ENCODE peak calls at places on chromosomes 7 and 10, in ten cellular contexts. W is amniotic epithelial cell; U is GM23248; G is activated naive CD4-positive, alpha-beta T cell treated with Interleukin-2 at 50 U/mL for 16 hours; C is kidney tubule cell; T is SK-MEL-5; Y is NCI-H69; I is stimulated activated CD8-positive, alpha-beta memory T cell treated with anti-CD3 and anti-CD28 coated beads, Interleukin-2, amount 100 ng/mL, for 1 hour; V is NCI-H345; F is foreskin fibroblast. K is an unnamed sample.

GRCh38 chr10:60480865-60481563 is 91.3 kb upstream of the ANK3 start:
- DNase-seq in W (peak), U (peak), G (no peak), C (peak), T (no peak), Y (no peak), I (no peak), V (no peak), F (peak), K (no peak)

GRCh38 chr10:69400936-69401335 is 15.8 kb downstream of the TACR2 start:
- DNase-seq in W (no peak), U (no peak), G (no peak), C (no peak), T (no peak), Y (no peak), I (no peak), V (no peak), F (no peak), K (no peak)

GRCh38 chr10:22702348-22702747 is 12.0 kb downstream of the PIP4K2A start:
- DNase-seq in W (peak), U (no peak), G (no peak), C (no peak), T (no peak), Y (no peak), I (no peak), V (no peak), F (no peak), K (no peak)

GRCh38 chr7:47488205-47488968 is 93.5 kb downstream of the TNS3 start:
- DNase-seq in W (no peak), U (no peak), G (no peak), C (no peak), T (no peak), Y (no peak), I (no peak), V (no peak), F (no peak), K (no peak)

GRCh38 chr7:139299296-139299695 is 41.8 kb upstream of the FMC1 start:
- DNase-seq in W (no peak), U (no peak), G (no peak), C (no peak), T (no peak), Y (no peak), I (no peak), V (no peak), F (no peak), K (no peak)

GRCh38 chr10:60238408-60239100 is 151.1 kb downstream of the ANK3 start:
- DNase-seq in W (peak), U (peak), G (no peak), C (peak), T (peak), Y (peak), I (no peak), V (peak), F (peak), K (peak)

GRCh38 chr10:77416327-77417135 is 221.1 kb downstream of the KCNMA1 start:
- DNase-seq in W (peak), U (peak), G (no peak), C (peak), T (no peak), Y (no peak), I (no peak), V (no peak), F (peak), K (no peak)

GRCh38 chr10:113561214-113561613 is 8.4 kb downstream of the HABP2 start:
- DNase-seq in W (no peak), U (no peak), G (no peak), C (no peak), T (no peak), Y (no peak), I (no peak), V (no peak), F (no peak), K (no peak)

GRCh38 chr10:54854843-54855242 is 53.8 kb upstream of the PCDH15 start:
- DNase-seq in W (no peak), U (no peak), G (no peak), C (no peak), T (no peak), Y (no peak), I (no peak), V (no peak), F (no peak), K (no peak)

GRCh38 chr10:94462130-94462529 is 59.8 kb downstream of the TBC1D12 start:
- DNase-seq in W (no peak), U (no peak), G (no peak), C (no peak), T (no peak), Y (no peak), I (no peak), V (no peak), F (no peak), K (no peak)

GRCh38 chr7:158050441-158051371 is 536.9 kb downstream of the PTPRN2 start:
- DNase-seq in W (no peak), U (no peak), G (no peak), C (no peak), T (no peak), Y (peak), I (no peak), V (no peak), F (no peak), K (no peak)

GRCh38 chr10:85922363-85923129 is 444.0 kb downstream of the GRID1 start:
- DNase-seq in W (no peak), U (no peak), G (no peak), C (no peak), T (no peak), Y (peak), I (no peak), V (no peak), F (no peak), K (no peak)

GRCh38 chr7:45177801-45178200 is 20.2 kb downstream of the RAMP3 start:
- DNase-seq in W (no peak), U (no peak), G (no peak), C (no peak), T (no peak), Y (no peak), I (no peak), V (no peak), F (no peak), K (no peak)

GRCh38 chr10:52110576-52110975 is 203.5 kb upstream of the DKK1 start:
- DNase-seq in W (no peak), U (no peak), G (no peak), C (no peak), T (no peak), Y (no peak), I (no peak), V (no peak), F (no peak), K (no peak)

K was measured in iPS DF 6.9.